ENCODE peak calls at places on chromosome 10, in five cellular contexts. One of them, this sample, is unnamed.
A peak's percentile ranks its signal among the peaks of the same experiment; 100 is the strongest.

GRCh38 chr10:104076743-104077160 is 8.9 kb downstream of the COL17A1 start:
- DNase-seq in upper lobe of left lung: peak; percentile 40
- DNase-seq in spleen: no peak
- DNase-seq in suprapubic skin: no peak
- DNase-seq in breast epithelium: no peak
- DNase-seq in this sample: no peak

GRCh38 chr10:117545141-117546019 is 2.8 kb downstream of the EMX2 start:
- DNase-seq in upper lobe of left lung: no peak
- DNase-seq in spleen: no peak
- DNase-seq in suprapubic skin: peak; percentile 70
- DNase-seq in breast epithelium: no peak
- DNase-seq in this sample: no peak

GRCh38 chr10:116598326-116598725 is 7.6 kb downstream of the PNLIPRP1 start:
- DNase-seq in upper lobe of left lung: no peak
- DNase-seq in breast epithelium: no peak
- DNase-seq in spleen: no peak
- DNase-seq in suprapubic skin: no peak
- DNase-seq in this sample: no peak

GRCh38 chr10:33798754-33799153 is 464.3 kb upstream of the NRP1 start:
- DNase-seq in upper lobe of left lung: no peak
- DNase-seq in breast epithelium: no peak
- DNase-seq in suprapubic skin: no peak
- DNase-seq in spleen: no peak
- DNase-seq in this sample: no peak

GRCh38 chr10:27746364-27747095 is 911 bp upstream of the MKX start:
- DNase-seq in suprapubic skin: no peak
- DNase-seq in breast epithelium: no peak
- DNase-seq in spleen: no peak
- DNase-seq in upper lobe of left lung: no peak
- DNase-seq in this sample: no peak

GRCh38 chr10:62457598-62457997 is 83.4 kb downstream of the ZNF365 start:
- DNase-seq in breast epithelium: no peak
- DNase-seq in suprapubic skin: no peak
- DNase-seq in upper lobe of left lung: no peak
- DNase-seq in spleen: no peak
- DNase-seq in this sample: no peak

GRCh38 chr10:130169136-130169888 is 33.1 kb downstream of the GLRX3 start:
- DNase-seq in breast epithelium: no peak
- DNase-seq in spleen: no peak
- DNase-seq in suprapubic skin: no peak
- DNase-seq in upper lobe of left lung: no peak
- DNase-seq in this sample: no peak

GRCh38 chr10:59589721-59590120 is 119.9 kb downstream of the SLC16A9 start:
- DNase-seq in upper lobe of left lung: no peak
- DNase-seq in spleen: no peak
- DNase-seq in suprapubic skin: no peak
- DNase-seq in breast epithelium: no peak
- DNase-seq in this sample: no peak

GRCh38 chr10:130936844-130937243 is 374.7 kb downstream of the TCERG1L start:
- DNase-seq in suprapubic skin: no peak
- DNase-seq in breast epithelium: no peak
- DNase-seq in spleen: no peak
- DNase-seq in upper lobe of left lung: no peak
- DNase-seq in this sample: no peak

GRCh38 chr10:23284155-23284554 is 60.4 kb downstream of the C10orf67 start:
- DNase-seq in spleen: no peak
- DNase-seq in breast epithelium: no peak
- DNase-seq in upper lobe of left lung: no peak
- DNase-seq in suprapubic skin: no peak
- DNase-seq in this sample: no peak

GRCh38 chr10:59611048-59611447 is 98.6 kb downstream of the SLC16A9 start:
- DNase-seq in breast epithelium: no peak
- DNase-seq in upper lobe of left lung: no peak
- DNase-seq in suprapubic skin: no peak
- DNase-seq in spleen: no peak
- DNase-seq in this sample: no peak

GRCh38 chr10:34377833-34378232 is 437.3 kb downstream of the PARD3 start:
- DNase-seq in spleen: no peak
- DNase-seq in suprapubic skin: no peak
- DNase-seq in breast epithelium: no peak
- DNase-seq in upper lobe of left lung: no peak
- DNase-seq in this sample: no peak

GRCh38 chr10:98460837-98461499 is 14.2 kb upstream of the HPS1 start:
- DNase-seq in suprapubic skin: peak; percentile 57
- DNase-seq in upper lobe of left lung: peak; percentile 41
- DNase-seq in breast epithelium: no peak
- DNase-seq in spleen: no peak
- DNase-seq in this sample: peak; percentile 77

GRCh38 chr10:22823109-22823508 is 104.7 kb upstream of the ARMC3 start:
- DNase-seq in spleen: no peak
- DNase-seq in upper lobe of left lung: no peak
- DNase-seq in breast epithelium: no peak
- DNase-seq in suprapubic skin: no peak
- DNase-seq in this sample: no peak

GRCh38 chr10:101305241-101306230 is 48.4 kb upstream of the BTRC start:
- DNase-seq in suprapubic skin: no peak
- DNase-seq in upper lobe of left lung: no peak
- DNase-seq in spleen: peak; percentile 41
- DNase-seq in breast epithelium: no peak
- DNase-seq in this sample: no peak

GRCh38 chr10:11113156-11113555 is 95.5 kb downstream of the CELF2 start:
- DNase-seq in spleen: no peak
- DNase-seq in suprapubic skin: no peak
- DNase-seq in upper lobe of left lung: no peak
- DNase-seq in breast epithelium: no peak
- DNase-seq in this sample: no peak

GRCh38 chr10:68336952-68337351 is 4.2 kb upstream of the PBLD start:
- DNase-seq in spleen: no peak
- DNase-seq in breast epithelium: no peak
- DNase-seq in suprapubic skin: no peak
- DNase-seq in upper lobe of left lung: no peak
- DNase-seq in this sample: no peak

GRCh38 chr10:69685802-69686585 is 55.9 kb downstream of the FAM241B start:
- DNase-seq in spleen: no peak
- DNase-seq in suprapubic skin: no peak
- DNase-seq in breast epithelium: peak; percentile 54
- DNase-seq in upper lobe of left lung: no peak
- DNase-seq in this sample: peak; percentile 56

GRCh38 chr10:97321032-97321806 is 2.1 kb downstream of the FRAT1 start:
- DNase-seq in suprapubic skin: peak; percentile 70
- DNase-seq in breast epithelium: no peak
- DNase-seq in spleen: peak; percentile 88
- DNase-seq in upper lobe of left lung: peak; percentile 52
- DNase-seq in this sample: peak; percentile 73

GRCh38 chr10:8054498-8055407 is at the start of gene GATA3:
- DNase-seq in breast epithelium: peak; percentile 93
- DNase-seq in suprapubic skin: peak; percentile 76
- DNase-seq in spleen: peak; percentile 92
- DNase-seq in upper lobe of left lung: peak; percentile 53
- DNase-seq in this sample: no peak

GRCh38 chr10:18504161-18504560 is 147.2 kb downstream of the NSUN6 start:
- DNase-seq in upper lobe of left lung: no peak
- DNase-seq in suprapubic skin: no peak
- DNase-seq in spleen: no peak
- DNase-seq in breast epithelium: no peak
- DNase-seq in this sample: no peak

GRCh38 chr10:48791267-48791928 is 106.7 kb downstream of the WDFY4 start:
- DNase-seq in suprapubic skin: no peak
- DNase-seq in upper lobe of left lung: no peak
- DNase-seq in breast epithelium: no peak
- DNase-seq in spleen: no peak
- DNase-seq in this sample: no peak

GRCh38 chr10:84543077-84543476 is 214.7 kb downstream of the CCSER2 start:
- DNase-seq in upper lobe of left lung: no peak
- DNase-seq in breast epithelium: no peak
- DNase-seq in suprapubic skin: no peak
- DNase-seq in spleen: no peak
- DNase-seq in this sample: no peak

DNA sequence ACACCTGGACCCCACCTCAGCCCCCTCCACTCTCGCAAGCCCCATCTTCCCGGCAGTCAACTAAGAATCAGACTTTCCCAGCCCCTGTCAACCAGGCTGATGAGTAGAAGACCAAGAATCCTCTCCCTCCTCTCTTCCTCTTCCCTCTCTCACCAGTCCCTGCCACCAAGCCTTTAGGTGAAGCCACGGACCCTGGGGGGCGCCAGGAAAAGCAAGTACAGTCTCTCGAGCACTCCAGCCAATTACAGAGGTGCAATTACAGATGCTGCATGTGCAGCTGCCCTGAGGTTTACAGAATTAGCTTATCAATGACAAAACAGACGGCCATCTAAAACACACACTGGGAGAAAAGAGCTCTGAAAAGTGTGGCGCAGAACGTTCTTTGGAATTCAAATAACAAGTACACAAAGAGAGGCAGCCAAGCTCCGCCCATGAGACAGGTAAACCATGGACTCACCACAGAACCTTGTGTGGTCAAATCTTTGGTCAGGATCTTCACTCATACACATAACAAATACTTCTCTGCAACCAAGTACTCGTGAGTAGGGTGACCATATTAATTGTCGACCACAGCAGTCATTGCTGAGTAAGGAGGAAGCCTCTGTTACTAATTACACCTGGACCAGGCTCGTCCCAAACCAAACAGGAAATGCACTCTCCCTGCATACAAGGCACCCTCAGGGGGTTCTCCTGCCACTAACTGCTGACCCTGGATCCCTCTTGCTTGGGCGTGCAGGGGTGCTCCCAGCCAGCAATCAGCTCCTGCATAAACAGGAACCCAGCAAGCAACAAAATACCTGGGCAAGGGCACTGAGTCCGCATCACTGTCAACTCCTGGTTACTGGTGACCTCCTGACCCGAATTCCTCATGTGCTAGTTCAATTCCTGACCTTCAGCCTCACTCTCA is 189.2 kb downstream of the FAM107B start:
- DNase-seq in suprapubic skin: no peak
- DNase-seq in breast epithelium: no peak
- DNase-seq in spleen: no peak
- DNase-seq in upper lobe of left lung: no peak
- DNase-seq in this sample: no peak
- TF ChIP-seq POLR2A in suprapubic skin: no peak
- TF ChIP-seq POLR2A in breast epithelium: no peak
- TF ChIP-seq POLR2A in spleen: no peak
- TF ChIP-seq POLR2A in upper lobe of left lung: no peak
- TF ChIP-seq POLR2A in this sample: no peak

GRCh38 chr10:3963191-3963673 is 178.2 kb upstream of the KLF6 start:
- DNase-seq in upper lobe of left lung: no peak
- DNase-seq in suprapubic skin: no peak
- DNase-seq in breast epithelium: no peak
- DNase-seq in spleen: no peak
- DNase-seq in this sample: no peak
- H3K27ac ChIP-seq in upper lobe of left lung: no peak overlapping the region
- H3K27ac ChIP-seq in suprapubic skin: no peak overlapping the region
- H3K27ac ChIP-seq in breast epithelium: peak overlapping the region; percentile 50
- H3K27ac ChIP-seq in spleen: no peak overlapping the region
- H3K27ac ChIP-seq in this sample: no peak overlapping the region

DNA sequence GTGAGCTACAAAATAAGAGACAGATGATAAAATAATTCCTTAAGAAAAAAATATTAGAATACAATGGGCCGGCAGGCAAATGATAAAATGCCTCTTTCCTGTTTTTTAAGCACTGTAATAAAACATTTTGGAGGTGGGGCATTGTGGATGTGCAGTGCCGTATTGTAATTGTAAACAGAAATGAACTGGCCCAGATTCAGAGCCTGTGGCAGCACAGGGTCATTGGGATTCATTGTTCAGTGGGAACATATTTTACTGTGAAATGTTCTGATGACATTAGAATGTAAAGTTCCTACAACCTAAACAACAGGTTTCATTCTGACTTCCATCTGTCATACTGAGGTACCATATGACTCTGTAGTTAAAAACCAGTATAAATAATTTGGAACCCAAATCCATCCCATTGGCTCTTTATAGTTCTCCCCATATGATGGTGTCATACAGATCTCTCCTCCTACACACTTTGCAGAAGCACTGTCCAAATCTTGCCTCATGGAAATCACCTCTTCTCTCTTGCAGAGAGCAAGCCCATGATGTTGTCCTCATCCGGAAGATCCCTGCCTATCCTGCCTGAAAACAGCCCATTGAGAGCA is 264.6 kb downstream of the WDR37 start:
- DNase-seq in upper lobe of left lung: no peak
- DNase-seq in breast epithelium: no peak
- DNase-seq in spleen: no peak
- DNase-seq in suprapubic skin: no peak
- DNase-seq in this sample: no peak
- TF ChIP-seq POLR2AphosphoS5 in upper lobe of left lung: no peak
- TF ChIP-seq POLR2AphosphoS5 in breast epithelium: no peak
- TF ChIP-seq POLR2AphosphoS5 in spleen: no peak
- TF ChIP-seq POLR2AphosphoS5 in suprapubic skin: no peak
- TF ChIP-seq POLR2AphosphoS5 in this sample: no peak

DNA sequence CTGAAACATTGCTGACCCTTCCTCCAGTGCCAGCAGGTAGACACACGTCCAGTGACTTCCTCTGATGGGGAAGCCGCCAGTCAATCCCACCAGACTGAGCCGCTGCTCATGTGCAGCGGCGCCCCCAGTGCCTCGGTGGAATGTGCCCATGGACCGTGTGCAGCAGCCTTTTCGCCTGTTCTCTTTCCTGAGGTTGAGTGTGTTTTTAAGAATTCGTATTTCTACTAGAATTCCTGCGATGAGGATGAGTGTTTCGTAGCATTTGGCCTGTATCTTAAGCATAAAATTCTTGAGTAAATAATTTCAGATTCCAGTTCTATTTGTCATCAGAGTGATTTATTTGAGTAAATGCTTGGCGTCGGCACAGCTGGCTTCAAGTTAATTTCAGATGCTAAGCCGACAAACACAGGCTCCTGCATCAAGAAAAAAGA is 35.4 kb downstream of the BNIP3 start:
- DNase-seq in breast epithelium: peak; percentile 46
- DNase-seq in suprapubic skin: no peak
- DNase-seq in spleen: peak; percentile 31
- DNase-seq in upper lobe of left lung: no peak
- DNase-seq in this sample: peak; percentile 53
- TF ChIP-seq POLR2A in breast epithelium: no peak
- TF ChIP-seq POLR2A in suprapubic skin: no peak
- TF ChIP-seq POLR2A in spleen: no peak
- TF ChIP-seq POLR2A in upper lobe of left lung: no peak
- TF ChIP-seq POLR2A in this sample: no peak